ENCODE peak calls at places on chromosomes 3 and 15, in nine cellular contexts. K is AG09309, C is OCI-LY7, U is AG04450, Q is cardiac muscle cell, H is spleen, V is foreskin fibroblast, W is MM.1S, F is fibroblast of lung. X is an unnamed sample.

GRCh38 chr3:149717391-149718056 is 34.8 kb downstream of the COMMD2 start:
- DNase-seq in W (peak; percentile 69), H (no peak), Q (peak; percentile 71), K (peak; percentile 53), F (peak; percentile 67), V (peak; percentile 87), C (peak; percentile 39), U (peak; percentile 45), X (no peak)

GRCh38 chr3:169478566-169479313 is 184.8 kb downstream of the MECOM start:
- DNase-seq in U (no peak), H (no peak), K (no peak), V (no peak), Q (no peak), C (no peak), W (no peak), F (peak; percentile 80), X (no peak)

GRCh38 chr3:160112481-160112880 is 112.7 kb upstream of the C3orf80 start:
- DNase-seq in F (no peak), Q (no peak), W (no peak), U (no peak), H (no peak), C (no peak), K (no peak), V (no peak), X (no peak)

GRCh38 chr15:62809968-62810260 is 232.6 kb upstream of the TPM1 start:
- DNase-seq in W (no peak), C (no peak), K (no peak), H (no peak), F (no peak), U (no peak), V (no peak), Q (no peak), X (no peak)

GRCh38 chr3:154775821-154776548 is 304.1 kb upstream of the MME start:
- DNase-seq in F (no peak), W (no peak), H (no peak), Q (no peak), C (no peak), K (no peak), U (no peak), V (no peak), X (no peak)

GRCh38 chr3:24683090-24683489 is 188.4 kb upstream of the THRB start:
- DNase-seq in Q (no peak), K (no peak), H (no peak), W (no peak), V (peak; percentile 31), F (peak; percentile 26), C (no peak), U (no peak), X (no peak)

GRCh38 chr3:50504681-50505080 is 1.2 kb upstream of the CACNA2D2 start:
- DNase-seq in H (no peak), K (no peak), F (no peak), W (no peak), Q (no peak), U (no peak), V (no peak), C (no peak), X (no peak)

GRCh38 chr3:173003471-173003870 is 137.6 kb downstream of the SPATA16 start:
- DNase-seq in Q (no peak), V (no peak), F (peak; percentile 31), W (no peak), K (no peak), C (no peak), U (no peak), H (no peak), X (no peak)

GRCh38 chr3:197363553-197364409 is 65.4 kb upstream of the DLG1 start:
- DNase-seq in V (no peak), K (no peak), H (peak; percentile 51), C (no peak), U (no peak), W (no peak), F (no peak), Q (no peak), X (no peak)

GRCh38 chr3:18891641-18892040 is 256.7 kb upstream of the KCNH8 start:
- DNase-seq in F (no peak), W (no peak), H (no peak), K (no peak), Q (no peak), U (no peak), V (no peak), C (no peak), X (no peak)
- H3K4me3 ChIP-seq in F (no peak overlapping the region), W (no peak overlapping the region), H (no peak overlapping the region), K (no peak overlapping the region), Q (no peak overlapping the region), U (no peak overlapping the region), V (no peak overlapping the region), C (no peak overlapping the region), X (no peak overlapping the region)

DNA sequence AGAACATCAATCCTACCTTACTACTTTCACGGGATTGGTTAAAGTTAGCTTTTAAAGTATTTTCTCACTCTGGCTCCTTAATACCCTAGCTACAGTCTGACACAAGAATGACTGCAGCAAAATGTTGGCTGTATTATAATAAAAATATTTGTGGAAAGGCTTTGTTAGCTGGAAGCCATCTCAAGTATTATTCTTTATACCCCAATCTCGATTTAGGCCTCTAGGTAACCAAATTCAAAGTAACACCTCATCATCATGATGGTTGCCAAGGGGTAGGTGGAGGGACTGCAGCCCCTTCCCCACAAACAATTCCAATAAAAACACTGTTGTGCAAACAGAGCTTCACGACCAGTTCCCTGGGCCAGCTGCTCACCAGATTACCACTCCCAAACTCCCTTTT is 786 bp upstream of the GMPS start:
- DNase-seq in W (no peak), V (no peak), K (no peak), U (no peak), F (no peak), H (no peak), C (peak; percentile 29), Q (no peak), X (no peak)
- TF ChIP-seq CTCF in W (no peak), V (no peak), K (no peak), U (no peak), F (no peak), H (no peak), C (no peak), Q (no peak), X (peak; percentile 22)

GRCh38 chr15:49436786-49437185 is 13.7 kb downstream of the FGF7 start:
- DNase-seq in F (no peak), W (no peak), V (no peak), Q (no peak), H (no peak), U (no peak), C (no peak), K (no peak), X (no peak)

GRCh38 chr15:49438970-49439631 is 16.1 kb downstream of the FGF7 start:
- DNase-seq in H (peak; percentile 54), W (peak; percentile 69), V (no peak), K (no peak), F (peak; percentile 32), U (no peak), Q (peak; percentile 72), C (peak; percentile 20), X (peak; percentile 12)

GRCh38 chr15:49435201-49435600 is 12.2 kb downstream of the FGF7 start:
- DNase-seq in C (no peak), W (no peak), K (no peak), V (no peak), H (no peak), Q (no peak), U (peak; percentile 32), F (peak; percentile 90), X (no peak)

GRCh38 chr15:49441816-49442215 is 18.8 kb downstream of the FGF7 start:
- DNase-seq in H (no peak), K (no peak), U (no peak), V (no peak), C (no peak), Q (no peak), F (no peak), W (no peak), X (no peak)

DNA sequence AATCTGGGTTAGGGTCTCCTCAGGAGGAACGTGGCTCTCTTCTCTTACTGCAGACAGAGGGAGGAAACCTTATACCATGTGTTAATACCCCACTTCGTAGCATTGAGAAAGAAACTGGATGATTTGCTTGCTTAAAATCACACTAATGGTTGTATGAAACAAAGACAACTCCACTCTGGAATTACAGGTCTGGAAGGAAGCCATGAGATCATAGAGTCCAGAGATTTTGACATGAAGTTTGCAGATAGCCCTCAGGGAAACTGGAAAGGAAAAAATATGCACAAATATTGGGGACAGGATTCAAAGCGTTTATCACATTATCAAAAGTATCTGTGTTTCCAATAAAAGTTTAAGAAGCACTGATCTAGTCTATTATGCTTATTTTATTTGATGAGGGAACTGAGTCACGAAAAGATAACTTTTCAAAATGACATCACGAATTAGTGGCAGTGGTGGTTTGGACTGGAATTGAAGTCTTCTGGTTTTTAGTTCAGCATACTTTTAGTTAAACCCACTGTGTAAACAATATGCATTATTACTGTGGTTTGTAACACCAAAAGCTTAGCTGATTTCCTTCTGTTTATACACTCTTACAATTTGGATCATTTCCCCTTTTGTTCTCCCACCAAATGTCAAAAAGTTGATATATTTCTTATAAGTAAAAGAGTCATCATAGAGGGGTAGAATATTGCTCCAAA is 16.8 kb downstream of the FGF7 start:
- DNase-seq in Q (no peak), U (no peak), F (peak; percentile 80), C (no peak), K (no peak), H (no peak), W (no peak), V (no peak), X (no peak)
- H3K4me3 ChIP-seq in Q (no peak overlapping the region), U (no peak overlapping the region), F (no peak overlapping the region), C (no peak overlapping the region), K (no peak overlapping the region), H (no peak overlapping the region), W (no peak overlapping the region), V (no peak overlapping the region), X (no peak overlapping the region)

GRCh38 chr15:95021816-95022215 is 790.5 kb downstream of the MCTP2 start:
- DNase-seq in H (no peak), W (no peak), F (no peak), V (no peak), K (no peak), U (no peak), Q (no peak), C (no peak), X (no peak)

GRCh38 chr15:95018888-95019545 is 787.7 kb downstream of the MCTP2 start:
- DNase-seq in K (no peak), C (no peak), W (peak; percentile 52), Q (no peak), F (peak; percentile 92), V (peak; percentile 48), H (no peak), U (peak; percentile 52), X (no peak)

GRCh38 chr15:95019907-95020306 is 788.5 kb downstream of the MCTP2 start:
- DNase-seq in F (peak; percentile 44), Q (no peak), W (no peak), H (no peak), K (no peak), C (no peak), V (no peak), U (no peak), X (no peak)

GRCh38 chr15:95025924-95026728 is 794.8 kb downstream of the MCTP2 start:
- DNase-seq in U (peak; percentile 33), C (peak; percentile 19), H (no peak), F (peak; percentile 39), V (peak; percentile 80), K (no peak), Q (peak; percentile 64), W (peak; percentile 67), X (no peak)

DNA sequence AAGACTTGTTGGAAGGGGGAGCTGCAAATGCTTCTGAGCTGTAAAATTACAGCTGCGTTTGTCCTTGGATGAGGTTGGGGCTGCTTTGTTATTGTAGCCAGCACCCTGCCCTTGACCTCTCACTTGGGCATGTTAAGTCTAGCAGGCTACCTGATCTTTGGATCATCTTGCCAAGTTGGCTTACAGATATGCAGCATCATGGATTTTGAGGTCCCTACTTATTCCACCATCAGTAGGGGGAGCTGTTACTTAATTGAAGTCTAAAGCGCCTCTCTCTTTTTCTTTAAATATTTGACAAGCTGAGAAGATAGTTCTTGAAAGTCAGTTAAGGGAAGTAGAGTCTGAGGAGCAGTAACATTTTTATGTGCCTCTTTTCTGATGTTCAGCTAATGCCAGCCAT is 793.0 kb downstream of the MCTP2 start:
- DNase-seq in U (peak; percentile 7), K (no peak), Q (peak; percentile 49), F (peak; percentile 45), W (peak; percentile 46), C (peak; percentile 19), V (peak; percentile 61), H (no peak), X (no peak)
- TF ChIP-seq CTCF in U (peak; percentile 67), K (peak; percentile 51), Q (peak; percentile 62), F (peak; percentile 39), W (peak; percentile 49), C (peak; percentile 71), V (peak; percentile 57), H (no peak), X (no peak)